ENCODE peak calls at places on chromosome 16, in five cellular contexts. One of them, this sample, is unnamed.

GRCh38 chr16:81647527-81647926 is 131.6 kb upstream of the PLCG2 start:
- DNase-seq in H1: no peak
- DNase-seq in Kasumi-1: no peak
- DNase-seq in NCI-H2081: no peak
- DNase-seq in mucosa of gallbladder: no peak
- DNase-seq in this sample: no peak

GRCh38 chr16:3292604-3293003 is 9.3 kb downstream of the ZNF263 start:
- DNase-seq in H1: no peak
- DNase-seq in Kasumi-1: no peak
- DNase-seq in NCI-H2081: no peak
- DNase-seq in mucosa of gallbladder: no peak
- DNase-seq in this sample: no peak

GRCh38 chr16:84391151-84391873 is 23.0 kb downstream of the ATP2C2 start:
- DNase-seq in H1: no peak
- DNase-seq in Kasumi-1: peak
- DNase-seq in NCI-H2081: no peak
- DNase-seq in mucosa of gallbladder: no peak
- DNase-seq in this sample: no peak

GRCh38 chr16:27098366-27099050 is 31.8 kb downstream of the C16orf82 start:
- DNase-seq in H1: no peak
- DNase-seq in Kasumi-1: no peak
- DNase-seq in NCI-H2081: no peak
- DNase-seq in mucosa of gallbladder: no peak
- DNase-seq in this sample: no peak

GRCh38 chr16:2948807-2949704 is 15.0 kb upstream of the KREMEN2 start:
- DNase-seq in H1: no peak
- DNase-seq in Kasumi-1: no peak
- DNase-seq in NCI-H2081: no peak
- DNase-seq in mucosa of gallbladder: no peak
- DNase-seq in this sample: no peak

GRCh38 chr16:86874141-86874540 is 295.8 kb downstream of the FOXL1 start:
- DNase-seq in H1: peak
- DNase-seq in Kasumi-1: no peak
- DNase-seq in NCI-H2081: no peak
- DNase-seq in mucosa of gallbladder: no peak
- DNase-seq in this sample: no peak

GRCh38 chr16:17359778-17360177 is 111.0 kb downstream of the XYLT1 start:
- DNase-seq in H1: no peak
- DNase-seq in Kasumi-1: peak
- DNase-seq in NCI-H2081: no peak
- DNase-seq in mucosa of gallbladder: no peak
- DNase-seq in this sample: no peak

GRCh38 chr16:11372073-11372923 is 27.0 kb downstream of the RMI2 start:
- DNase-seq in H1: no peak
- DNase-seq in Kasumi-1: no peak
- DNase-seq in NCI-H2081: no peak
- DNase-seq in mucosa of gallbladder: no peak
- DNase-seq in this sample: peak

GRCh38 chr16:67884-68789 is 4.3 kb downstream of the RHBDF1 start:
- DNase-seq in H1: no peak
- DNase-seq in Kasumi-1: no peak
- DNase-seq in NCI-H2081: no peak
- DNase-seq in mucosa of gallbladder: no peak
- DNase-seq in this sample: no peak

GRCh38 chr16:86531193-86531550 is 20.8 kb downstream of the FOXF1 start:
- DNase-seq in H1: no peak
- DNase-seq in Kasumi-1: no peak
- DNase-seq in NCI-H2081: no peak
- DNase-seq in mucosa of gallbladder: peak
- DNase-seq in this sample: no peak